ENCODE peak calls at places on chromosomes 1 and 21, in five cellular contexts. One of them, this sample, is unnamed. For H3K4me1, the result is how much of the 10 kb centered on the place peaks cover.

GRCh38 chr1:234628099-234628498 is 18.1 kb upstream of the IRF2BP2 start:
- DNase-seq in suprapubic skin: no peak
- DNase-seq in IMR-90: peak
- DNase-seq in esophagus muscularis mucosa: no peak
- DNase-seq in sigmoid colon: no peak
- DNase-seq in this sample: no peak

GRCh38 chr21:46081862-46082637 is 15.9 kb upstream of the COL6A2 start:
- DNase-seq in suprapubic skin: no peak
- DNase-seq in IMR-90: no peak
- DNase-seq in esophagus muscularis mucosa: peak
- DNase-seq in sigmoid colon: peak
- DNase-seq in this sample: peak

GRCh38 chr1:42419449-42419848 is 36.4 kb downstream of the ZMYND12 start:
- DNase-seq in suprapubic skin: no peak
- DNase-seq in IMR-90: no peak
- DNase-seq in esophagus muscularis mucosa: no peak
- DNase-seq in sigmoid colon: peak
- DNase-seq in this sample: no peak

GRCh38 chr1:238469146-238469601 is 578.5 kb upstream of the ZP4 start:
- DNase-seq in suprapubic skin: no peak
- DNase-seq in IMR-90: peak
- DNase-seq in esophagus muscularis mucosa: no peak
- DNase-seq in sigmoid colon: no peak
- DNase-seq in this sample: no peak

GRCh38 chr1:243394610-243395490 is 139.0 kb downstream of the SDCCAG8 start:
- DNase-seq in suprapubic skin: no peak
- DNase-seq in IMR-90: no peak
- DNase-seq in esophagus muscularis mucosa: no peak
- DNase-seq in sigmoid colon: no peak
- DNase-seq in this sample: no peak

GRCh38 chr21:33124879-33125278 is 54.9 kb downstream of the OLIG1 start:
- DNase-seq in suprapubic skin: no peak
- DNase-seq in IMR-90: no peak
- DNase-seq in esophagus muscularis mucosa: no peak
- DNase-seq in sigmoid colon: no peak
- DNase-seq in this sample: no peak

GRCh38 chr1:200181861-200182260 is 154.4 kb downstream of the NR5A2 start:
- DNase-seq in suprapubic skin: no peak
- DNase-seq in IMR-90: no peak
- DNase-seq in esophagus muscularis mucosa: no peak
- DNase-seq in sigmoid colon: no peak
- DNase-seq in this sample: no peak

GRCh38 chr1:3452866-3453175 is 1.6 kb upstream of the ARHGEF16 start:
- DNase-seq in suprapubic skin: no peak
- DNase-seq in IMR-90: no peak
- DNase-seq in esophagus muscularis mucosa: no peak
- DNase-seq in sigmoid colon: no peak
- DNase-seq in this sample: no peak

GRCh38 chr1:4369335-4369734 is 285.1 kb upstream of the AJAP1 start:
- DNase-seq in suprapubic skin: no peak
- DNase-seq in IMR-90: no peak
- DNase-seq in esophagus muscularis mucosa: no peak
- DNase-seq in sigmoid colon: no peak
- DNase-seq in this sample: no peak

GRCh38 chr1:241612533-241613505 is 27.4 kb downstream of the CHML start:
- DNase-seq in suprapubic skin: no peak
- DNase-seq in IMR-90: peak
- DNase-seq in esophagus muscularis mucosa: no peak
- DNase-seq in sigmoid colon: no peak
- DNase-seq in this sample: no peak

GRCh38 chr1:184504695-184505338 is 118.0 kb downstream of the C1orf21 start:
- DNase-seq in suprapubic skin: no peak
- DNase-seq in IMR-90: no peak
- DNase-seq in esophagus muscularis mucosa: no peak
- DNase-seq in sigmoid colon: no peak
- DNase-seq in this sample: no peak

GRCh38 chr1:89041055-89041707 is 18.5 kb upstream of the GBP3 start:
- DNase-seq in suprapubic skin: no peak
- DNase-seq in IMR-90: peak
- DNase-seq in esophagus muscularis mucosa: no peak
- DNase-seq in sigmoid colon: no peak
- DNase-seq in this sample: no peak

GRCh38 chr1:29318724-29319123 is 82.4 kb downstream of the PTPRU start:
- DNase-seq in suprapubic skin: no peak
- DNase-seq in IMR-90: no peak
- DNase-seq in esophagus muscularis mucosa: no peak
- DNase-seq in sigmoid colon: peak
- DNase-seq in this sample: no peak

GRCh38 chr1:193634470-193634869 is 448.1 kb upstream of the B3GALT2 start:
- DNase-seq in suprapubic skin: no peak
- DNase-seq in IMR-90: no peak
- DNase-seq in esophagus muscularis mucosa: no peak
- DNase-seq in sigmoid colon: no peak
- DNase-seq in this sample: no peak

GRCh38 chr1:244435562-244436205 is 16.0 kb downstream of the ADSS2 start:
- DNase-seq in suprapubic skin: no peak
- DNase-seq in IMR-90: peak
- DNase-seq in esophagus muscularis mucosa: no peak
- DNase-seq in sigmoid colon: no peak
- DNase-seq in this sample: no peak

GRCh38 chr1:174769961-174770549 is 229.7 kb upstream of the CACYBP start:
- DNase-seq in suprapubic skin: no peak
- DNase-seq in IMR-90: peak
- DNase-seq in esophagus muscularis mucosa: no peak
- DNase-seq in sigmoid colon: no peak
- DNase-seq in this sample: no peak

GRCh38 chr21:14741237-14741636 is 195.1 kb upstream of the SAMSN1 start:
- DNase-seq in suprapubic skin: no peak
- DNase-seq in IMR-90: no peak
- DNase-seq in esophagus muscularis mucosa: no peak
- DNase-seq in sigmoid colon: no peak
- DNase-seq in this sample: no peak

GRCh38 chr1:160007577-160008200 is 24.1 kb downstream of the PIGM start:
- DNase-seq in suprapubic skin: no peak
- DNase-seq in IMR-90: peak
- DNase-seq in esophagus muscularis mucosa: no peak
- DNase-seq in sigmoid colon: no peak
- DNase-seq in this sample: no peak

GRCh38 chr1:8412183-8412831 is 94.4 kb downstream of the SLC45A1 start:
- DNase-seq in suprapubic skin: peak
- DNase-seq in IMR-90: peak
- DNase-seq in esophagus muscularis mucosa: no peak
- DNase-seq in sigmoid colon: peak
- DNase-seq in this sample: no peak

GRCh38 chr1:178650950-178651461 is 74.0 kb upstream of the RALGPS2 start:
- DNase-seq in suprapubic skin: no peak
- DNase-seq in IMR-90: peak
- DNase-seq in esophagus muscularis mucosa: peak
- DNase-seq in sigmoid colon: no peak
- DNase-seq in this sample: no peak

GRCh38 chr1:203127672-203128611 is at the start of gene ADORA1:
- DNase-seq in suprapubic skin: no peak
- DNase-seq in IMR-90: peak
- DNase-seq in esophagus muscularis mucosa: no peak
- DNase-seq in sigmoid colon: peak
- DNase-seq in this sample: peak

GRCh38 chr1:224266105-224266935 is 63.7 kb downstream of the NVL start:
- DNase-seq in suprapubic skin: no peak
- DNase-seq in IMR-90: no peak
- DNase-seq in esophagus muscularis mucosa: peak
- DNase-seq in sigmoid colon: no peak
- DNase-seq in this sample: no peak

GRCh38 chr1:201624741-201625646 is 86.1 kb downstream of the NAV1 start:
- DNase-seq in suprapubic skin: no peak
- DNase-seq in IMR-90: peak
- DNase-seq in esophagus muscularis mucosa: no peak
- DNase-seq in sigmoid colon: no peak
- DNase-seq in this sample: no peak

GRCh38 chr1:221294244-221294643 is 415.0 kb downstream of the HLX start:
- DNase-seq in suprapubic skin: no peak
- DNase-seq in IMR-90: peak
- DNase-seq in esophagus muscularis mucosa: no peak
- DNase-seq in sigmoid colon: no peak
- DNase-seq in this sample: no peak

GRCh38 chr1:234970371-234970730 is 158.3 kb downstream of the TOMM20 start:
- DNase-seq in suprapubic skin: no peak
- DNase-seq in IMR-90: peak
- DNase-seq in esophagus muscularis mucosa: no peak
- DNase-seq in sigmoid colon: peak
- DNase-seq in this sample: no peak

GRCh38 chr21:31173881-31174555 is 135.7 kb upstream of the KRTAP19-8 start:
- DNase-seq in suprapubic skin: no peak
- DNase-seq in IMR-90: no peak
- DNase-seq in esophagus muscularis mucosa: no peak
- DNase-seq in sigmoid colon: no peak
- DNase-seq in this sample: no peak

GRCh38 chr1:84960371-84960770 is 36.5 kb downstream of the MCOLN2 start:
- DNase-seq in suprapubic skin: no peak
- DNase-seq in IMR-90: peak
- DNase-seq in esophagus muscularis mucosa: peak
- DNase-seq in sigmoid colon: no peak
- DNase-seq in this sample: no peak

GRCh38 chr1:9316080-9316444 is 23.4 kb downstream of the SPSB1 start:
- DNase-seq in suprapubic skin: no peak
- DNase-seq in IMR-90: no peak
- DNase-seq in esophagus muscularis mucosa: no peak
- DNase-seq in sigmoid colon: no peak
- DNase-seq in this sample: no peak

DNA sequence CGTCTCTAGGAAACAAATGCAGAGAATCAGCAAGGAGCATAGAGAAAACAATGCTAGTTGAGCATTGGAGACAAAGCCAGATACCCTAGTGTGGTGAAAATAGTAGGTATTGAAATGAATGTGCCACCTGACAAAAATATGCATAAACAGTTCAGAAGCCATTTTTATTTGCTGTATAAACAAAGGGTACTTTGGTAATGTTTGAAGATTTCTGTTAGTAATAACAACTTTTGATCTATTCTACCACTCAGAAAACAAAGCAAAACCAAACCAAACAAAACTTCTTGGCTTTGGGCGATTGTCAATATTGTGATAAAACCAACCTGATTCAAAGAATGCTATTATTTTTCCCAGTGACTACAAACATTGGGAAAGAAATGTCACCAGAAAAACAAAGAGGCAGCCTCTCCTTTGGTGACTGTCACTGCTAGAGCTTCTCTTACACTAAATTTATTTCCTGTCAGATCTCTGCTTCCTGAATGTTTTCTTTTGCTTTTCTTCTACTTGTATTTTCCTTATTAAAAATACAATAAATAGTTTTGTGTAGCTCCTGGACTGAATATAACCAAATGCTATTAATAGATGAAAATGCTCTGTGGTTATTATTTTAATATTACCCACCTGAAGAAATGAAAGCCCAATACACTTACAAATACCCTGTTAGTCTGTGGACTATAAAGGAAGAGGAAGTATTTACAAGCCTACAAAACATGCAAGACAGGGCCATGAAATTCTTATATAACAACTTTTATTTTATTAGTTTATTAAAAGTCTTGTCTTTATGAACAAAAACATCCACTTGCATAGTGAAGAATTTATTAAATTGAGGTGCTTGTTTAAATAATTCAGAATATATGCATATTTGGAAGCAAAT is 5.7 kb downstream of the ATP6V1G3 start:
- DNase-seq in suprapubic skin: no peak
- DNase-seq in IMR-90: no peak
- DNase-seq in esophagus muscularis mucosa: no peak
- DNase-seq in sigmoid colon: no peak
- DNase-seq in this sample: no peak
- H3K4me1 ChIP-seq in suprapubic skin: under half
- H3K4me1 ChIP-seq in IMR-90: under half
- H3K4me1 ChIP-seq in esophagus muscularis mucosa: under half
- H3K4me1 ChIP-seq in sigmoid colon: under half
- H3K4me1 ChIP-seq in this sample: under half

GRCh38 chr1:37807220-37807554 is 403 bp upstream of the C1orf122 start:
- DNase-seq in suprapubic skin: no peak
- DNase-seq in IMR-90: no peak
- DNase-seq in esophagus muscularis mucosa: no peak
- DNase-seq in sigmoid colon: no peak
- DNase-seq in this sample: peak

GRCh38 chr1:37809942-37810341 is 1.9 kb upstream of the YRDC start:
- DNase-seq in suprapubic skin: no peak
- DNase-seq in IMR-90: no peak
- DNase-seq in esophagus muscularis mucosa: no peak
- DNase-seq in sigmoid colon: no peak
- DNase-seq in this sample: no peak

GRCh38 chr1:37808369-37809319 is 636 bp upstream of the YRDC start:
- DNase-seq in suprapubic skin: peak
- DNase-seq in IMR-90: peak
- DNase-seq in esophagus muscularis mucosa: peak
- DNase-seq in sigmoid colon: peak
- DNase-seq in this sample: peak

GRCh38 chr1:37811027-37811655 is 3.1 kb upstream of the YRDC start:
- DNase-seq in suprapubic skin: peak
- DNase-seq in IMR-90: peak
- DNase-seq in esophagus muscularis mucosa: no peak
- DNase-seq in sigmoid colon: peak
- DNase-seq in this sample: peak

GRCh38 chr1:37807555-37808368 is at the start of the genes C1orf122 and YRDC:
- DNase-seq in suprapubic skin: peak
- DNase-seq in IMR-90: peak
- DNase-seq in esophagus muscularis mucosa: peak
- DNase-seq in sigmoid colon: peak
- DNase-seq in this sample: peak
- TF ChIP-seq POLR2A in suprapubic skin: peak
- TF ChIP-seq POLR2A in IMR-90: peak
- TF ChIP-seq POLR2A in esophagus muscularis mucosa: peak
- TF ChIP-seq POLR2A in sigmoid colon: peak
- TF ChIP-seq POLR2A in this sample: peak

GRCh38 chr1:226126824-226127591 is 59.5 kb downstream of the ACBD3 start:
- DNase-seq in suprapubic skin: peak
- DNase-seq in IMR-90: no peak
- DNase-seq in esophagus muscularis mucosa: no peak
- DNase-seq in sigmoid colon: peak
- DNase-seq in this sample: peak
- H3K4me1 ChIP-seq in suprapubic skin: half or more
- H3K4me1 ChIP-seq in IMR-90: under half
- H3K4me1 ChIP-seq in esophagus muscularis mucosa: under half
- H3K4me1 ChIP-seq in sigmoid colon: under half
- H3K4me1 ChIP-seq in this sample: under half

DNA sequence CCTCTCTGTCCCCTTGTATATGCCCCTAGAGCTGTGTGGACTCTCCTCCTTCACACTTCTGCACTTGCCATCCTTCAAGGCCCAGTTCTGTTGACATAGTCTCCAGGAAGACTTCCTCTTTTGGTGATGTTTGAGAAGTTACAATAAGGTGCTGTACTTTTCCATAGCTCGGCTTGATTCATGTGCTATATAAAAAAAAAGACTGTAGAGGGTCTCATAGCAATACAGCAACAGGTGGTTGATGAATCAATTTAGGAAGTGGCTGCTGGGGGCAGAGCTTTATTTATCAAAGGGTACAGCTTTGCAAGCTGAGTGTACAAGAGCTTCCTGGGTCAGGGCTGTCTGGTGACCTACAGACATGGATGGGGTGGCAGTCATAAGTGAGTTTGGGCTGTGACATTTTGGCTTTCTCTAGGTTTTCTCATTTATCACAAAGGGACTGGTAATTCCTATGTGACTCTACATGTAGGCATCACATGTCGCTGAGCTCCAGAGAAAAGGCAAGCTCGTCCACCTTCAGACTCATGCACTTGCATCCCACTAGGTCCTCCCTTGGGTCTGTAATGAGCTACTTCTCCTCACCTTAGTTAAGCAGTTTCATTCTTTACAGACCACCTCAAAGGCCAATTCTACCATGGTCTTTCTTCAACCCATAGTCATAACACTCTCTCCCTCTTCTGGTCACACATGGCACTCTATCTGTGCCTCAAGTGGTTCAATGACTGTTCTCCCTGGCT is 102.5 kb downstream of the RUNX1 start:
- DNase-seq in suprapubic skin: no peak
- DNase-seq in IMR-90: no peak
- DNase-seq in esophagus muscularis mucosa: no peak
- DNase-seq in sigmoid colon: no peak
- DNase-seq in this sample: no peak
- TF ChIP-seq POLR2A in suprapubic skin: no peak
- TF ChIP-seq POLR2A in IMR-90: no peak
- TF ChIP-seq POLR2A in esophagus muscularis mucosa: no peak
- TF ChIP-seq POLR2A in sigmoid colon: no peak
- TF ChIP-seq POLR2A in this sample: no peak

This sample was measured in spleen.